ENCODE peak calls at places on chromosomes 13 and 19, in nine cellular contexts. C, J, A, E, D, K, O, Q and B are unnamed samples.

GRCh38 chr19:9115307-9115813 is at the start of gene OR7G1:
- DNase-seq in O (no peak), K (no peak), D (no peak), C (no peak), J (no peak), A (no peak), Q (no peak), E (no peak), B (no peak)

GRCh38 chr13:44854264-44855060 is 134.8 kb downstream of the NUFIP1 start:
- DNase-seq in D (peak; percentile 61), O (peak; percentile 74), C (no peak), E (peak; percentile 61), J (no peak), Q (no peak), A (no peak), K (no peak), B (no peak)

GRCh38 chr19:50912727-50913716 is 1.8 kb upstream of the KLK4 start:
- DNase-seq in C (no peak), O (no peak), J (no peak), A (no peak), D (peak; percentile 49), Q (no peak), E (no peak), K (no peak), B (no peak)

GRCh38 chr19:15869109-15869555 is 28.7 kb downstream of the CYP4F2 start:
- DNase-seq in Q (no peak), D (no peak), J (no peak), K (no peak), O (no peak), E (no peak), C (no peak), A (peak; percentile 16), B (peak; percentile 35)

GRCh38 chr13:101654916-101655315 is 202.4 kb downstream of the ITGBL1 start:
- DNase-seq in J (no peak), Q (peak; percentile 79), A (peak; percentile 78), O (no peak), C (no peak), D (no peak), K (no peak), E (no peak), B (peak; percentile 57)

GRCh38 chr19:38194061-38194701 is 29.8 kb downstream of the DPF1 start:
- DNase-seq in A (no peak), E (no peak), J (no peak), Q (no peak), O (no peak), K (no peak), D (no peak), C (no peak), B (no peak)

GRCh38 chr19:16106121-16106520 is 5.6 kb upstream of the RAB8A start:
- DNase-seq in A (no peak), E (no peak), O (no peak), C (no peak), J (no peak), D (no peak), Q (peak; percentile 55), K (no peak), B (peak; percentile 33)

GRCh38 chr13:33615436-33615835 is 202.5 kb upstream of the RFC3 start:
- DNase-seq in J (no peak), A (no peak), K (no peak), E (no peak), O (no peak), Q (no peak), D (no peak), C (no peak), B (no peak)

GRCh38 chr13:109812375-109812774 is 26.0 kb upstream of the IRS2 start:
- DNase-seq in Q (no peak), J (no peak), C (no peak), D (no peak), E (no peak), K (no peak), O (no peak), A (no peak), B (no peak)

GRCh38 chr19:48333467-48334384 is 8.4 kb downstream of the EMP3 start:
- DNase-seq in A (peak; percentile 87), O (peak; percentile 91), J (peak; percentile 98), D (peak; percentile 98), E (peak; percentile 92), C (peak; percentile 63), Q (peak; percentile 79), K (peak; percentile 71), B (peak; percentile 92)

GRCh38 chr19:48329167-48329891 is 4.0 kb downstream of the EMP3 start:
- DNase-seq in K (no peak), A (peak; percentile 36), C (no peak), O (no peak), D (peak; percentile 73), Q (peak; percentile 48), E (no peak), J (peak; percentile 39), B (peak; percentile 38)

GRCh38 chr19:48330012-48330681 is 4.8 kb downstream of the EMP3 start:
- DNase-seq in E (peak; percentile 74), A (no peak), J (peak; percentile 96), K (no peak), O (peak; percentile 71), D (peak; percentile 92), Q (no peak), C (peak; percentile 39), B (no peak)

GRCh38 chr19:48332662-48333466 is 7.5 kb downstream of the EMP3 start:
- DNase-seq in A (peak; percentile 98), C (peak; percentile 98), O (peak; percentile 87), Q (peak; percentile 97), E (peak; percentile 86), D (peak; percentile 96), J (peak; percentile 100), K (peak; percentile 99), B (peak; percentile 95)

GRCh38 chr19:48332351-48332661 is 7.0 kb downstream of the EMP3 start:
- DNase-seq in O (no peak), Q (no peak), A (no peak), K (no peak), C (no peak), J (no peak), E (no peak), D (no peak), B (no peak)
- H3K4me3 ChIP-seq in O (peak overlapping the region; percentile 64), Q (peak overlapping the region; percentile 32), A (no peak overlapping the region), K (peak overlapping the region; percentile 16), C (no peak overlapping the region), J (peak overlapping the region; percentile 53), E (peak overlapping the region; percentile 41), D (no peak overlapping the region), B (no peak overlapping the region)

GRCh38 chr19:1592755-1593628 is at the start of gene MBD3:
- DNase-seq in E (peak; percentile 94), K (peak; percentile 70), A (peak; percentile 92), C (peak; percentile 61), J (peak; percentile 99), D (peak; percentile 98), O (peak; percentile 93), Q (peak; percentile 70), B (peak; percentile 91)
- TF ChIP-seq CTCF in E (no peak), K (no peak), A (peak; percentile 9), C (no peak), J (no peak), D (no peak), O (peak; percentile 16), Q (no peak), B (no peak)

GRCh38 chr13:114118763-114119123 is 13.7 kb downstream of the RASA3 start:
- DNase-seq in A (peak; percentile 58), K (peak; percentile 71), C (no peak), J (no peak), O (no peak), D (peak; percentile 70), Q (no peak), E (no peak), B (peak; percentile 67)
- H3K4me3 ChIP-seq in A (peak overlapping the region; percentile 44), K (no peak overlapping the region), C (no peak overlapping the region), J (no peak overlapping the region), O (peak overlapping the region; percentile 32), D (no peak overlapping the region), Q (peak overlapping the region; percentile 35), E (no peak overlapping the region), B (peak overlapping the region; percentile 43)

GRCh38 chr13:34833562-34834182 is 108.4 kb upstream of the NBEA start:
- DNase-seq in K (no peak), J (no peak), E (no peak), O (no peak), C (no peak), Q (peak; percentile 18), D (peak; percentile 24), A (no peak), B (peak; percentile 20)
- TF ChIP-seq CTCF in K (no peak), J (no peak), E (no peak), O (no peak), C (no peak), Q (no peak), D (no peak), A (no peak), B (peak; percentile 12)